ENCODE peak calls at places on chromosomes 16 and 17, in seven cellular contexts. L is CD8-positive, alpha-beta memory T cell; B is stimulated activated CD8-positive, alpha-beta memory T cell treated with anti-CD3 and anti-CD28 coated beads, Interleukin-15, amount 100 ng/mL, for 48 hours; X is pons; Y is T-helper 1 cell; Q is activated CD4-positive, CD25-positive, alpha-beta regulatory T cell; A is AG08395. C is an unnamed sample.

GRCh38 chr16:22623351-22623781 is 112.7 kb downstream of the NPIPB5 start:
- DNase-seq in L (no peak), B (no peak), X (no peak), Y (no peak), Q (no peak), A (no peak), C (no peak)

GRCh38 chr17:17353625-17354484 is 50.7 kb downstream of the NT5M start:
- DNase-seq in L (no peak), B (no peak), X (no peak), Y (no peak), Q (no peak), A (no peak), C (no peak)

GRCh38 chr16:11056090-11056988 is 112.0 kb downstream of the CLEC16A start:
- DNase-seq in L (no peak), B (no peak), X (no peak), Y (no peak), Q (no peak), A (no peak), C (no peak)

GRCh38 chr17:58968662-58969061 is 138.0 kb downstream of the TRIM37 start:
- DNase-seq in L (peak), B (no peak), X (no peak), Y (no peak), Q (no peak), A (no peak), C (no peak)

GRCh38 chr16:81480856-81481821 is 36.5 kb downstream of the CMIP start:
- DNase-seq in L (no peak), B (peak), X (peak), Y (no peak), Q (no peak), A (peak), C (no peak)

GRCh38 chr16:30658731-30659506 is 688 bp downstream of the FBRS start:
- DNase-seq in L (no peak), B (no peak), X (peak), Y (peak), Q (peak), A (peak), C (peak)

GRCh38 chr17:55588446-55588845 is 77.2 kb upstream of the SMIM36 start:
- DNase-seq in L (no peak), B (no peak), X (no peak), Y (no peak), Q (no peak), A (no peak), C (no peak)

GRCh38 chr17:49148171-49148570 is 15.6 kb downstream of the B4GALNT2 start:
- DNase-seq in L (no peak), B (no peak), X (no peak), Y (no peak), Q (no peak), A (no peak), C (no peak)

GRCh38 chr17:27477971-27478684 is 21.9 kb downstream of the KSR1 start:
- DNase-seq in L (no peak), B (no peak), X (no peak), Y (no peak), Q (no peak), A (no peak), C (no peak)

GRCh38 chr17:47649972-47650524 is 329 bp downstream of the KPNB1 start:
- DNase-seq in L (no peak), B (no peak), X (no peak), Y (no peak), Q (peak), A (no peak), C (no peak)

GRCh38 chr16:76946879-76947278 is 244.1 kb upstream of the MON1B start:
- DNase-seq in L (no peak), B (no peak), X (no peak), Y (no peak), Q (no peak), A (peak), C (no peak)

GRCh38 chr17:4559851-4560820 is at the start of gene GGT6:
- DNase-seq in L (no peak), B (no peak), X (no peak), Y (no peak), Q (no peak), A (no peak), C (no peak)

GRCh38 chr17:73595068-73595865 is 49.0 kb downstream of the SDK2 start:
- DNase-seq in L (no peak), B (no peak), X (no peak), Y (no peak), Q (no peak), A (peak), C (no peak)

GRCh38 chr17:74964988-74965622 is 7.5 kb downstream of the HID1 start:
- DNase-seq in L (no peak), B (no peak), X (no peak), Y (no peak), Q (no peak), A (no peak), C (no peak)

GRCh38 chr17:16568541-16569357 is at the start of gene ZNF287:
- DNase-seq in L (peak), B (peak), X (peak), Y (peak), Q (peak), A (peak), C (peak)

GRCh38 chr16:84483882-84484565 is 20.4 kb downstream of the MEAK7 start:
- DNase-seq in L (no peak), B (no peak), X (no peak), Y (no peak), Q (no peak), A (no peak), C (peak)

GRCh38 chr17:50660042-50660886 is 25.6 kb downstream of the ABCC3 start:
- DNase-seq in L (no peak), B (no peak), X (no peak), Y (no peak), Q (no peak), A (peak), C (no peak)

GRCh38 chr17:74454197-74455024 is 12.0 kb upstream of the CD300A start:
- DNase-seq in L (peak), B (peak), X (peak), Y (no peak), Q (no peak), A (no peak), C (peak)

GRCh38 chr16:50050802-50051201 is 15.0 kb upstream of the HEATR3 start:
- DNase-seq in L (no peak), B (no peak), X (no peak), Y (no peak), Q (no peak), A (peak), C (no peak)

GRCh38 chr16:80063028-80063767 is 462.7 kb upstream of the MAF start:
- DNase-seq in L (no peak), B (no peak), X (no peak), Y (no peak), Q (no peak), A (no peak), C (no peak)

GRCh38 chr17:17885029-17885351 is 48.2 kb upstream of the SREBF1 start:
- DNase-seq in L (no peak), B (no peak), X (no peak), Y (no peak), Q (no peak), A (no peak), C (no peak)

GRCh38 chr17:57677301-57677700 is 67.8 kb downstream of the CCDC182 start:
- DNase-seq in L (no peak), B (no peak), X (no peak), Y (no peak), Q (no peak), A (no peak), C (peak)

GRCh38 chr17:56890906-56891674 is 22.8 kb downstream of the TRIM25 start:
- DNase-seq in L (no peak), B (no peak), X (no peak), Y (no peak), Q (no peak), A (no peak), C (no peak)

GRCh38 chr16:64580558-64580957 is 541.3 kb downstream of the CDH11 start:
- DNase-seq in L (no peak), B (no peak), X (no peak), Y (no peak), Q (no peak), A (no peak), C (no peak)

GRCh38 chr17:82098939-82099765 is 1.1 kb upstream of the FASN start:
- DNase-seq in L (no peak), B (no peak), X (no peak), Y (no peak), Q (no peak), A (no peak), C (no peak)

GRCh38 chr16:46961373-46962353 is 11.8 kb downstream of the DNAJA2 start:
- DNase-seq in L (peak), B (no peak), X (no peak), Y (no peak), Q (no peak), A (peak), C (no peak)

GRCh38 chr16:19704321-19705130 is 13.5 kb downstream of the KNOP1 start:
- DNase-seq in L (no peak), B (no peak), X (no peak), Y (no peak), Q (no peak), A (peak), C (no peak)

C was measured in type B pancreatic cell.